ENCODE peak calls at places on chromosomes 2 and 18, in four cellular contexts. I, Q, H and F are unnamed samples.

GRCh38 chr2:20304411-20304810 is 46.2 kb downstream of the PUM2 start:
- DNase-seq in I (no peak), Q (no peak), H (no peak), F (no peak)

GRCh38 chr18:56431551-56431950 is 206.8 kb downstream of the TXNL1 start:
- DNase-seq in I (no peak), Q (no peak), H (no peak), F (no peak)

GRCh38 chr2:186503827-186504606 is 18.0 kb downstream of the ZC3H15 start:
- DNase-seq in I (no peak), Q (no peak), H (no peak), F (no peak)

GRCh38 chr2:140639628-140640027 is 1491.2 kb downstream of the LRP1B start:
- DNase-seq in I (no peak), Q (no peak), H (no peak), F (no peak)

GRCh38 chr2:172100080-172101007 is 2.4 kb downstream of the DLX2 start:
- DNase-seq in I (peak), Q (no peak), H (no peak), F (no peak)

GRCh38 chr2:23485841-23486395 is 100.9 kb downstream of the KLHL29 start:
- DNase-seq in I (no peak), Q (no peak), H (no peak), F (no peak)

GRCh38 chr2:10194021-10194820 is 71.7 kb downstream of the RRM2 start:
- DNase-seq in I (no peak), Q (no peak), H (no peak), F (no peak)

GRCh38 chr2:100018794-100019193 is 123.6 kb downstream of the AFF3 start:
- DNase-seq in I (no peak), Q (no peak), H (no peak), F (no peak)

GRCh38 chr2:220499281-220499680 is 871.9 kb downstream of the SLC4A3 start:
- DNase-seq in I (no peak), Q (no peak), H (no peak), F (no peak)

GRCh38 chr2:95347681-95348608 is 50.8 kb downstream of the KCNIP3 start:
- DNase-seq in I (no peak), Q (no peak), H (no peak), F (no peak)

GRCh38 chr2:9653485-9654271 is 22.9 kb upstream of the YWHAQ start:
- DNase-seq in I (no peak), Q (no peak), H (no peak), F (no peak)

GRCh38 chr18:68494802-68495560 is 219.9 kb downstream of the TMX3 start:
- DNase-seq in I (no peak), Q (no peak), H (no peak), F (no peak)

GRCh38 chr18:9708882-9709877 is 1.1 kb downstream of the RAB31 start:
- DNase-seq in I (peak), Q (no peak), H (no peak), F (no peak)

GRCh38 chr18:10353791-10354190 is 100.6 kb upstream of the APCDD1 start:
- DNase-seq in I (no peak), Q (no peak), H (no peak), F (no peak)

GRCh38 chr2:26532301-26533250 is 54.7 kb upstream of the OTOF start:
- DNase-seq in I (no peak), Q (no peak), H (no peak), F (no peak)

GRCh38 chr2:109213646-109214417 is 84.8 kb downstream of the SH3RF3 start:
- DNase-seq in I (no peak), Q (no peak), H (peak), F (no peak)

GRCh38 chr18:72692086-72692485 is 147.9 kb upstream of the CBLN2 start:
- DNase-seq in I (peak), Q (no peak), H (no peak), F (peak)

GRCh38 chr2:60439219-60439974 is 114.1 kb downstream of the BCL11A start:
- DNase-seq in I (peak), Q (peak), H (no peak), F (no peak)

GRCh38 chr2:85525567-85525966 is 13.4 kb upstream of the MAT2A start:
- DNase-seq in I (no peak), Q (no peak), H (no peak), F (no peak)

GRCh38 chr2:10356459-10356851 is 53.8 kb downstream of the HPCAL1 start:
- DNase-seq in I (no peak), Q (no peak), H (no peak), F (no peak)

GRCh38 chr18:5868218-5868904 is 27.0 kb downstream of the TMEM200C start:
- DNase-seq in I (peak), Q (peak), H (no peak), F (peak)

GRCh38 chr2:184524551-184525382 is 73.6 kb upstream of the ZNF804A start:
- DNase-seq in I (no peak), Q (no peak), H (no peak), F (no peak)

GRCh38 chr2:219944861-219945260 is 317.4 kb downstream of the SLC4A3 start:
- DNase-seq in I (no peak), Q (no peak), H (no peak), F (no peak)

GRCh38 chr2:237236188-237236587 is 150.5 kb downstream of the COPS8 start:
- DNase-seq in I (no peak), Q (no peak), H (no peak), F (no peak)

GRCh38 chr18:59516356-59517155 is 157.5 kb upstream of the LMAN1 start:
- DNase-seq in I (no peak), Q (peak), H (no peak), F (no peak)

GRCh38 chr2:190214434-190215194 is 105.0 kb downstream of the HIBCH start:
- DNase-seq in I (no peak), Q (no peak), H (no peak), F (no peak)

GRCh38 chr18:78819926-78820834 is 159.4 kb upstream of the SALL3 start:
- DNase-seq in I (no peak), Q (no peak), H (no peak), F (no peak)

GRCh38 chr2:186382932-186383331 is 103.1 kb upstream of the ZC3H15 start:
- DNase-seq in I (no peak), Q (no peak), H (no peak), F (no peak)

GRCh38 chr2:200104015-200104414 is 148.6 kb downstream of the MAIP1 start:
- DNase-seq in I (no peak), Q (no peak), H (no peak), F (no peak)

GRCh38 chr2:112686348-112687217 is 34.2 kb upstream of the NT5DC4 start:
- DNase-seq in I (no peak), Q (no peak), H (no peak), F (no peak)

GRCh38 chr18:23053756-23054457 is 81.4 kb upstream of the CABLES1 start:
- DNase-seq in I (peak), Q (peak), H (no peak), F (peak)

GRCh38 chr18:28365406-28365805 is 188.5 kb upstream of the CDH2 start:
- DNase-seq in I (no peak), Q (no peak), H (no peak), F (no peak)

GRCh38 chr2:8285081-8285480 is 396.8 kb upstream of the ID2 start:
- DNase-seq in I (no peak), Q (no peak), H (no peak), F (peak)